ENCODE peak calls at places on chromosomes 5 and 9, in four cellular contexts. F, U, H and Q are unnamed samples.

GRCh38 chr9:136804509-136805206 is 3.1 kb upstream of the RABL6 start:
- DNase-seq in H (no peak), U (no peak), F (no peak), Q (no peak)

GRCh38 chr5:54296386-54296785 is 14.0 kb downstream of the ARL15 start:
- DNase-seq in U (no peak), H (no peak), F (no peak), Q (no peak)

GRCh38 chr5:75363111-75363510 is 26.1 kb downstream of the HMGCR start:
- DNase-seq in H (no peak), F (no peak), U (no peak), Q (no peak)

GRCh38 chr5:34919077-34919476 is 3.6 kb downstream of the BRIX1 start:
- DNase-seq in H (no peak), U (no peak), F (no peak), Q (no peak)

GRCh38 chr9:6024035-6024554 is 8.7 kb upstream of the RANBP6 start:
- DNase-seq in F (peak; percentile 29), H (peak; percentile 28), U (peak; percentile 35), Q (no peak)

GRCh38 chr9:70101265-70101664 is 57.6 kb downstream of the MAMDC2 start:
- DNase-seq in F (no peak), U (no peak), H (no peak), Q (no peak)

GRCh38 chr5:72108200-72109050 is 1.1 kb downstream of the MAP1B start:
- DNase-seq in F (peak; percentile 88), U (peak; percentile 34), H (peak; percentile 82), Q (peak; percentile 85)

GRCh38 chr5:138336952-138337684 is 948 bp upstream of the FAM53C start:
- DNase-seq in U (no peak), H (peak; percentile 87), F (peak; percentile 94), Q (peak; percentile 77)

GRCh38 chr5:1436036-1436435 is 9.2 kb downstream of the SLC6A3 start:
- DNase-seq in U (no peak), F (no peak), H (no peak), Q (no peak)

GRCh38 chr5:133840168-133840567 is 128.3 kb downstream of the C5orf15 start:
- DNase-seq in U (no peak), H (no peak), F (no peak), Q (no peak)

GRCh38 chr9:100579665-100580064 is 1.8 kb downstream of the CAVIN4 start:
- DNase-seq in F (no peak), H (no peak), U (no peak), Q (no peak)

GRCh38 chr5:170903075-170903474 is 41.3 kb downstream of the RANBP17 start:
- DNase-seq in U (no peak), F (no peak), H (no peak), Q (peak; percentile 32)

GRCh38 chr5:140251527-140251973 is 51.4 kb downstream of the PFDN1 start:
- DNase-seq in H (no peak), F (no peak), U (no peak), Q (no peak)

GRCh38 chr9:33426843-33427293 is 20.5 kb downstream of the AQP3 start:
- DNase-seq in F (peak; percentile 50), U (no peak), H (no peak), Q (no peak)

GRCh38 chr5:149211566-149211965 is 60.1 kb upstream of the AFAP1L1 start:
- DNase-seq in H (no peak), F (no peak), U (no peak), Q (no peak)

GRCh38 chr5:150486402-150487198 is 21.3 kb upstream of the NDST1 start:
- DNase-seq in F (peak; percentile 74), U (peak; percentile 71), H (peak; percentile 87), Q (peak; percentile 86)
- TF ChIP-seq FOXJ3 in F (no peak), U (no peak), H (no peak), Q (no peak)

DNA sequence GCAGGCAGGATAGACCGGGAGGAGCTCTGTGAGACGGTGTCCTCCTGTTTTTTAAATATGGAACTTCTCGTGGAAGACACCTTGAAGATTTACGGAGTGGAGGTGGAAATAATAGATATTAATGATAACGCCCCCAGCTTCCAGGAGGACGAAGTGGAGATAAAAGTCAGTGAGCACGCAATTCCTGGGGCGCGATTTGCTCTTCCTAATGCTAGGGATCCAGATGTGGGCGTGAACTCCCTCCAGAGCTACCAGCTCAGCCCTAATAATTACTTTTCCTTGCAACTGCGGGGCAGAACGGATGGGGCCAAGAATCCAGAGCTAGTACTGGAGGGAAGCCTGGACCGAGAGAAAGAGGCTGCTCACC is 621 bp downstream of the PCDHGA11 start:
- DNase-seq in U (no peak), H (no peak), F (no peak), Q (no peak)
- TF ChIP-seq FOXJ3 in U (no peak), H (no peak), F (no peak), Q (no peak)

GRCh38 chr9:78428640-78429039 is 131.7 kb downstream of the PSAT1 start:
- DNase-seq in F (no peak), H (no peak), U (no peak), Q (no peak)
- TF ChIP-seq FOXJ3 in F (no peak), H (no peak), U (no peak), Q (no peak)

DNA sequence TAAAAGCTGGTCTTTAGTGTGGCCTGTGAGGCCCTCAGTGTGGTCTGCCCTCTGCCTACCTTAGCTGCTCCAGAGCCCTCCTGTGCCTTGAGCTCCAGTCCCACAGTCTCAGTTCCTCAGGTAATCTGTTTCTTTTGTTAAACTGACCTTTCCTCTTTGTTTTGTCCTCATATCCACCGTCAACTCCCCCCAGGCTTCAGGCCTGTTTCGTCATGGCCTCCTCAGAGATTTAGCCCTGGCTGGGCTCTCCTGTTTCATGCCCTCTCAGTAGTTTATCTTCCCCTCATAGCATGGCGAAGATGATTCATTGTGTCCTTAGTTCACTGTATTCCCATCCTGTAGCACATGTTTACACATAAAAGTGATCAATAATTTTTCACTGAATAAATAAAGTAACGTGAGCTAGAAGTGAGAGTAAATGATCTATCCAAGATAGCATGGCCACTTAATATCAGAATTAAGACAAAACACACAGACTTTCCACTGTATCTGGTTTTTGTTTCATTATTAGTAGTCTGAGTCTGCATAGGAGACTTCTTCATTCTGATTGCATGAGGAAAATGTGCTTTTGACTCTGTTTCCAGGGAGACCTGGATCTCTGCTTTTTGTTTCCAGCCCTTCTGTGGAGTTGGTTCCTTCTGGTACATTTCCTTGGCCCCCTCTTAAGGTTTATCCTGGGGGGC is 70.4 kb downstream of the SNX24 start:
- DNase-seq in U (peak; percentile 13), H (no peak), F (no peak), Q (no peak)
- TF ChIP-seq FOXJ3 in U (peak; percentile 22), H (no peak), F (no peak), Q (no peak)

DNA sequence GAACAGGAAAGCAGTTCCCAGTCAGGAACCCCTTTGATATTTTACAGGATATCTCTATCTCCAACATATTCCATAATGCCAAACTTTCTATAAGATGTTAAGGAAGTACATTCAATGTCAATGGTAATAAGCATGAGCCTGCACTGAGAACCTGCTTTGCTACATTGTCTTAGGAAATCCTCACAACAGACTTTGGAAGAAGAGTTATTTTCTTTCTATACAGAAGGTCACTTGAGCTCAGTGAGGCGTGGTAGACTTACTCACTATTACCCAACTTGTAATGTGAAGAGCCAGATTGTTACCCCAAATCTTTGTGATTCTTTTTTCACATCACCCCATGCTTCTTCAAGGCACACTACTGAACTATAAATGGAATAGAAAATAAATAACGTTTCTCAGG is 435.9 kb downstream of the DNAH5 start:
- DNase-seq in H (no peak), U (no peak), F (no peak), Q (no peak)
- TF ChIP-seq FOXJ3 in H (no peak), U (no peak), F (no peak), Q (no peak)

GRCh38 chr5:5686356-5686755 is 263.9 kb downstream of the ICE1 start:
- DNase-seq in F (no peak), H (no peak), U (no peak), Q (no peak)
- TF ChIP-seq FOXJ3 in F (no peak), H (no peak), U (no peak), Q (no peak)

DNA sequence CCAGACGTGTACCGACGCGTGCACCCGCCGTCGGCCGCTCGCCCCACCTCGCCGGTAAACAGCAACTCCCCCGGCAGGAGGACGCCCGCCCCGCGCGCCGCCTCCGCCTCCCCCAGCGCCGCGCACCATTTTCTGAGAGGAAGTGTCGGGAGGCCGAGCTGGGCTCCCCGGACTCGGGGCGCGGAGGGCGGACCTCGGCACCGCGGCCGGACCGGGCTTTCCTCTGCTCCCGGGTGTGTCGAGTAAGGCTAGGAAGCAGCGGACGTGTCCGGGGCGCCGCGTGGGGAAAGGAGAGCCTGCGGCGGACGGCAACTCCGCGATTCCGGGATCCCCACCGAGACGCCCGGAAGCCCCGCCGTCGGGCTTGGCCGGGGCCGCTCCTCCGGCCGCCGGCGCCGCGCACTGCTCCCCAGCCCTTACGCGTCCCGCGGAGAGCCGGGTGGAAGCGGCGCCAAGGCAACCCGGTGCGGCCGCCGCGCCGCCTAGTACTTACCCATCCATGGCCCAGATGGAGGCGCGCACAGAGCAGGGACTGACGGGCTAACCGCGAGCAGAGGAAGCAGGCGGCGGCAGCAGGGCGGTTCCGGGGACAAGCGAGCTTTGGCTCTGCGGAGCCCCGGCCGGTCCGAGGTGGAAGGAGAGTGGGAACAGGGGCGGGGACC is at the start of gene PTBP3:
- DNase-seq in H (peak; percentile 83), F (peak; percentile 83), U (peak; percentile 69), Q (peak; percentile 72)
- TF ChIP-seq FOXJ3 in H (no peak), F (no peak), U (no peak), Q (no peak)

GRCh38 chr9:128550770-128551651 is 1.4 kb upstream of the SPTAN1 start:
- DNase-seq in U (no peak), F (no peak), H (no peak), Q (peak; percentile 25)
- TF ChIP-seq FOXJ3 in U (no peak), F (no peak), H (no peak), Q (no peak)